ENCODE peak calls at places on chromosomes 5 and 9, in six cellular contexts. C is HTR-8/SVneo; D is NCI-H2081; B is stimulated activated CD8-positive, alpha-beta memory T cell treated with anti-CD3 and anti-CD28 coated beads, Interleukin-12 subunit alpha, Interleukin-12 subunit beta, amount 100 ng/mL, for 1 hour; Z is naive thymus-derived CD4-positive, alpha-beta T cell; Q is smooth muscle cell of the brain vasculature. F is an unnamed sample.

GRCh38 chr5:51131266-51131665 is 252.0 kb upstream of the ISL1 start:
- DNase-seq in C (no peak), D (no peak), B (no peak), Z (no peak), Q (no peak), F (no peak)

GRCh38 chr9:16879416-16879815 is 8.9 kb upstream of the BNC2 start:
- DNase-seq in C (no peak), D (no peak), B (no peak), Z (no peak), Q (no peak), F (no peak)

GRCh38 chr5:124878583-124879345 is 132.3 kb upstream of the ZNF608 start:
- DNase-seq in C (no peak), D (no peak), B (no peak), Z (no peak), Q (no peak), F (no peak)

GRCh38 chr5:142110988-142111687 is 2.6 kb downstream of the NDFIP1 start:
- DNase-seq in C (no peak), D (no peak), B (no peak), Z (no peak), Q (no peak), F (no peak)

GRCh38 chr9:4305586-4305985 is 5.7 kb upstream of the GLIS3 start:
- DNase-seq in C (no peak), D (no peak), B (no peak), Z (no peak), Q (no peak), F (no peak)

GRCh38 chr5:148806520-148806931 is 19.9 kb upstream of the ADRB2 start:
- DNase-seq in C (no peak), D (no peak), B (no peak), Z (no peak), Q (no peak), F (no peak)

GRCh38 chr5:149044453-149045117 is 18.3 kb downstream of the SH3TC2 start:
- DNase-seq in C (no peak), D (no peak), B (no peak), Z (no peak), Q (no peak), F (no peak)

GRCh38 chr9:6354072-6354686 is 26.0 kb downstream of the TPD52L3 start:
- DNase-seq in C (peak), D (peak), B (peak), Z (peak), Q (peak), F (no peak)

GRCh38 chr9:37920471-37921167 is 16.7 kb upstream of the SLC25A51 start:
- DNase-seq in C (no peak), D (no peak), B (no peak), Z (no peak), Q (no peak), F (no peak)

GRCh38 chr5:141958113-141958512 is at the start of gene PCDH12:
- DNase-seq in C (no peak), D (peak), B (no peak), Z (no peak), Q (no peak), F (no peak)

GRCh38 chr9:115492869-115493268 is 374.9 kb upstream of the TNC start:
- DNase-seq in C (no peak), D (no peak), B (no peak), Z (no peak), Q (no peak), F (no peak)

GRCh38 chr5:114101153-114101552 is 260.7 kb upstream of the KCNN2 start:
- DNase-seq in C (peak), D (peak), B (no peak), Z (no peak), Q (peak), F (no peak)

GRCh38 chr5:14143843-14144585 is 872 bp downstream of the TRIO start:
- DNase-seq in C (no peak), D (peak), B (no peak), Z (peak), Q (no peak), F (no peak)

GRCh38 chr9:21996438-21996837 is 1.8 kb downstream of the CDKN2B-AS1 start:
- DNase-seq in C (no peak), D (peak), B (no peak), Z (no peak), Q (no peak), F (no peak)

GRCh38 chr5:172223901-172224873 is 30.2 kb downstream of the EFCAB9 start:
- DNase-seq in C (no peak), D (no peak), B (no peak), Z (no peak), Q (no peak), F (no peak)

GRCh38 chr9:124045076-124045829 is 33.7 kb downstream of the LHX2 start:
- DNase-seq in C (peak), D (no peak), B (no peak), Z (no peak), Q (no peak), F (no peak)

GRCh38 chr9:120583958-120584369 is 4.0 kb upstream of the CDK5RAP2 start:
- DNase-seq in C (no peak), D (peak), B (no peak), Z (no peak), Q (no peak), F (peak)

GRCh38 chr5:172147857-172148256 is 40.2 kb downstream of the STK10 start:
- DNase-seq in C (no peak), D (no peak), B (no peak), Z (no peak), Q (no peak), F (no peak)

GRCh38 chr5:159032656-159033350 is 66.9 kb downstream of the EBF1 start:
- DNase-seq in C (no peak), D (no peak), B (no peak), Z (no peak), Q (no peak), F (no peak)

GRCh38 chr5:141825241-141825671 is 53.0 kb downstream of the PCDH1 start:
- DNase-seq in C (no peak), D (no peak), B (no peak), Z (no peak), Q (no peak), F (no peak)

GRCh38 chr9:97468658-97469448 is 32.6 kb upstream of the TMOD1 start:
- DNase-seq in C (peak), D (peak), B (no peak), Z (peak), Q (peak), F (peak)

GRCh38 chr5:93433422-93433821 is 147.6 kb downstream of the NR2F1-AS1 start:
- DNase-seq in C (no peak), D (no peak), B (no peak), Z (no peak), Q (no peak), F (no peak)

GRCh38 chr9:105338308-105338707 is 93.9 kb downstream of the SLC44A1 start:
- DNase-seq in C (no peak), D (no peak), B (no peak), Z (no peak), Q (no peak), F (no peak)

GRCh38 chr5:103744159-103744558 is 181.6 kb upstream of the NUDT12 start:
- DNase-seq in C (peak), D (no peak), B (no peak), Z (no peak), Q (peak), F (no peak)

GRCh38 chr9:95649801-95650213 is 133.0 kb upstream of the PTCH1 start:
- DNase-seq in C (no peak), D (no peak), B (no peak), Z (no peak), Q (no peak), F (no peak)

GRCh38 chr9:104142799-104143553 is 48.9 kb downstream of the SMC2 start:
- DNase-seq in C (no peak), D (no peak), B (no peak), Z (no peak), Q (no peak), F (no peak)

GRCh38 chr5:55377810-55378209 is 70.0 kb downstream of the MTREX start:
- DNase-seq in C (no peak), D (no peak), B (no peak), Z (no peak), Q (no peak), F (no peak)

GRCh38 chr9:98415782-98416181 is 160.3 kb upstream of the TBC1D2 start:
- DNase-seq in C (no peak), D (no peak), B (no peak), Z (no peak), Q (no peak), F (no peak)

GRCh38 chr5:3118321-3118720 is 366.8 kb upstream of the IRX2 start:
- DNase-seq in C (no peak), D (no peak), B (no peak), Z (no peak), Q (no peak), F (no peak)

GRCh38 chr9:136056546-136057235 is 38.4 kb downstream of the NACC2 start:
- DNase-seq in C (no peak), D (no peak), B (no peak), Z (no peak), Q (no peak), F (no peak)

F was measured in CMK.